ENCODE peak calls at places on chromosomes 16 and 17, in nine cellular contexts. A is AG04450, W is esophagus muscularis mucosa, K is left lung, O is endothelial cell, D is cardiac muscle cell, C is mucosa of descending colon, R is astrocyte of the spinal cord, I is transverse colon. E is an unnamed sample.

GRCh38 chr16:17211797-17212196 is 259.0 kb downstream of the XYLT1 start:
- DNase-seq in A (no peak), K (no peak), W (no peak), D (peak), C (no peak), R (no peak), I (no peak), O (peak), E (no peak)

GRCh38 chr16:70306880-70307279 is 7.9 kb downstream of the DDX19B start:
- DNase-seq in A (no peak), D (no peak), R (no peak), W (no peak), K (no peak), C (no peak), I (no peak), O (no peak), E (no peak)

GRCh38 chr17:21089933-21090888 is 36.6 kb upstream of the DHRS7B start:
- DNase-seq in D (no peak), I (no peak), A (no peak), R (no peak), C (no peak), K (no peak), O (no peak), W (no peak), E (no peak)

GRCh38 chr17:45096926-45097325 is 35.4 kb downstream of the PLCD3 start:
- DNase-seq in O (no peak), A (no peak), R (no peak), K (peak), D (no peak), W (no peak), C (no peak), I (no peak), E (no peak)

GRCh38 chr16:47469227-47469626 is 8.1 kb downstream of the PHKB start:
- DNase-seq in W (no peak), K (no peak), I (no peak), A (no peak), O (no peak), R (no peak), D (no peak), C (no peak), E (no peak)

GRCh38 chr17:2253768-2254406 is 49.7 kb downstream of the SMG6 start:
- DNase-seq in K (no peak), I (no peak), C (no peak), A (no peak), R (no peak), D (no peak), O (no peak), W (no peak), E (no peak)

GRCh38 chr17:57671546-57672204 is 73.4 kb downstream of the CCDC182 start:
- DNase-seq in R (peak), I (peak), C (peak), D (peak), A (peak), K (peak), O (peak), W (peak), E (peak)

GRCh38 chr17:63986842-63987615 is 11.1 kb upstream of the PRR29 start:
- DNase-seq in R (no peak), A (no peak), O (no peak), W (no peak), I (no peak), C (no peak), K (peak), D (peak), E (no peak)

GRCh38 chr17:57928898-57929297 is 26.3 kb downstream of the CUEDC1 start:
- DNase-seq in O (no peak), K (no peak), I (no peak), A (no peak), C (no peak), R (no peak), W (no peak), D (no peak), E (no peak)

GRCh38 chr16:56897026-56897799 is 32.2 kb downstream of the SLC12A3 start:
- DNase-seq in K (no peak), I (no peak), D (no peak), R (no peak), C (no peak), A (no peak), O (no peak), W (no peak), E (no peak)

GRCh38 chr16:70428178-70428998 is 10.5 kb downstream of the ST3GAL2 start:
- DNase-seq in K (peak), O (peak), D (peak), I (peak), W (peak), R (peak), C (peak), A (peak), E (peak)

GRCh38 chr16:49632798-49633189 is 223.1 kb downstream of the ZNF423 start:
- DNase-seq in A (no peak), W (no peak), R (no peak), C (no peak), K (no peak), I (no peak), D (no peak), O (no peak), E (no peak)

GRCh38 chr17:79192503-79193500 is 118.2 kb downstream of the ENGASE start:
- DNase-seq in R (peak), O (peak), K (peak), A (no peak), W (no peak), D (peak), C (peak), I (no peak), E (peak)

GRCh38 chr16:49464877-49465504 is 91.4 kb downstream of the C16orf78 start:
- DNase-seq in D (peak), R (no peak), W (peak), K (peak), C (no peak), A (no peak), I (no peak), O (peak), E (peak)

GRCh38 chr17:6079155-6079554 is 9.0 kb downstream of the WSCD1 start:
- DNase-seq in A (no peak), K (no peak), I (no peak), C (no peak), R (peak), W (no peak), O (no peak), D (no peak), E (no peak)

GRCh38 chr16:57512296-57513001 is 23.9 kb downstream of the CCDC102A start:
- DNase-seq in R (no peak), D (no peak), C (no peak), O (no peak), K (peak), W (no peak), A (no peak), I (no peak), E (no peak)

GRCh38 chr16:69176033-69176780 is 10.8 kb upstream of the SNTB2 start:
- DNase-seq in I (no peak), O (no peak), D (no peak), C (no peak), R (peak), A (peak), K (no peak), W (no peak), E (no peak)

DNA sequence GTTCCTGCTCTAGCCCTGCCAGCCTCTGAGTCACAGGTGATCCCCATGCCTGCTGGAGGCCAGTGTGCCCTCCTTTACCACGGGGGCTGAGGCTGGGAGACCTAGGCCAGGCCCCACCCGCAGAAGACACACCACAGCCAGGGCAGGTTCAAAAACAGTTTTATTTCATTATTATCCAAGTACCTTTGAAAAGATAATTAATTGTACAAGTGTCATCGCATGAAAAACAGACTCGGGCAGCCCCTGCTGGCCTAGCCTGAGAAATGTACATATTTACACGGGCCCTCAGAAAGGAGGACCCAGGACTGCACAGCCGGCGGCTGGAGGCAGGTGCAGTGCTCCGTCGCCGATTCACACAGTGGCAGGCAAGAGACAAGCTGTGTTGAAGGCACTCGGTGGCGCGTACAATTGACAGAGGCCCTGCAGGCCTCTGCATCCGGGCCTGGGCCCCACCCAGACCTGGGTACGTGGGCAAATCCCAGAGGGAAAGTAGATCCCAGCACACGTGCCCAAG is 4.4 kb downstream of the PDIA2 start:
- DNase-seq in K (no peak), R (no peak), I (no peak), A (no peak), W (no peak), D (no peak), O (no peak), C (no peak), E (no peak)
- TF ChIP-seq CTCF in K (no peak), R (no peak), I (peak), A (no peak), W (no peak), D (no peak), O (no peak), C (no peak), E (no peak)

GRCh38 chr17:18254888-18255649 is 3.5 kb downstream of the FLII start:
- DNase-seq in D (no peak), O (no peak), I (no peak), R (no peak), K (no peak), W (no peak), A (no peak), C (no peak), E (no peak)
- TF ChIP-seq CTCF in D (no peak), O (no peak), I (no peak), R (no peak), K (no peak), W (no peak), A (no peak), C (no peak), E (no peak)

GRCh38 chr16:64130140-64130539 is 991.7 kb downstream of the CDH11 start:
- DNase-seq in R (no peak), W (no peak), D (no peak), K (no peak), I (no peak), A (no peak), C (no peak), O (no peak), E (no peak)

GRCh38 chr16:64133396-64133795 is 988.5 kb downstream of the CDH11 start:
- DNase-seq in C (no peak), W (no peak), I (no peak), R (no peak), O (no peak), A (no peak), K (no peak), D (no peak), E (no peak)

GRCh38 chr16:64131423-64131822 is 990.4 kb downstream of the CDH11 start:
- DNase-seq in R (no peak), O (no peak), K (no peak), W (no peak), I (no peak), D (no peak), C (no peak), A (no peak), E (no peak)

GRCh38 chr16:64132686-64133085 is 989.2 kb downstream of the CDH11 start:
- DNase-seq in K (no peak), R (no peak), I (no peak), O (no peak), D (no peak), A (no peak), C (no peak), W (no peak), E (no peak)

DNA sequence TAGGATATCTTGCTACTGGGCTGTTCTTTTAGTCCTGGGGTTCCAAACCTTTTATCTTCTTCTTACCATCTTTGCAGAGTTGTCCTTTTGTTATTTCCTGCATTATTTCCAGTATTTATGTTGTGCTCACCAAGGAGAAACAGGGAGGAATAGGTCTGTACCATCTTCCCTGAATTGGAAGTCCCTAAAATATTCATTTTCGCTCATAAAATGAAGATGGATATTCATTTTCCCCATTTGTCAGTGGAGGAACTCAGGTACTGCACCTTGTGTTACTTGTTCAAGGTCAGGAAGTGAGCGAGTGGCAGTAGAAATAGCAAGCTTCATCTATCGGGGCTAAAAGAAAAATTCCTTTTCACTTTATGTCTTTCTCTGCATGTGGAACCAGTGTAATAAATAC is 989.7 kb downstream of the CDH11 start:
- DNase-seq in W (no peak), K (no peak), O (no peak), A (no peak), R (no peak), I (no peak), D (no peak), C (no peak), E (no peak)
- TF ChIP-seq CTCF in W (no peak), K (no peak), O (peak), A (no peak), R (no peak), I (no peak), D (no peak), C (no peak), E (no peak)

GRCh38 chr16:81353895-81354294 is 39.1 kb downstream of the GAN start:
- DNase-seq in A (no peak), C (no peak), K (no peak), W (no peak), I (no peak), O (no peak), D (no peak), R (no peak), E (no peak)

GRCh38 chr16:81349608-81350305 is 35.0 kb downstream of the GAN start:
- DNase-seq in A (no peak), O (no peak), K (no peak), D (no peak), C (no peak), W (no peak), R (no peak), I (no peak), E (no peak)

GRCh38 chr16:81347425-81347824 is 32.7 kb downstream of the GAN start:
- DNase-seq in D (no peak), A (no peak), W (no peak), C (no peak), K (no peak), O (no peak), R (no peak), I (no peak), E (no peak)

GRCh38 chr16:81350306-81350615 is 35.5 kb downstream of the GAN start:
- DNase-seq in I (no peak), W (no peak), D (peak), K (no peak), C (no peak), R (no peak), A (no peak), O (no peak), E (no peak)
- TF ChIP-seq CTCF in I (no peak), W (no peak), D (peak), K (no peak), C (no peak), R (peak), A (no peak), O (no peak), E (no peak)

GRCh38 chr16:25111403-25112166 is at the start of gene LCMT1:
- DNase-seq in A (peak), C (peak), R (peak), O (peak), I (peak), K (peak), W (peak), D (peak), E (peak)
- TF ChIP-seq CTCF in A (no peak), C (no peak), R (no peak), O (no peak), I (peak), K (no peak), W (no peak), D (peak), E (no peak)

GRCh38 chr16:85550422-85551318 is 62.5 kb upstream of the GSE1 start:
- DNase-seq in C (no peak), D (no peak), O (no peak), R (no peak), K (peak), W (no peak), I (no peak), A (no peak), E (no peak)
- TF ChIP-seq CTCF in C (no peak), D (peak), O (no peak), R (peak), K (no peak), W (no peak), I (no peak), A (no peak), E (no peak)

E was measured in natural killer cell.